ENCODE peak calls at places on chromosomes 16 and 17, in five cellular contexts. One of them, this sample, is unnamed.

GRCh38 chr17:2485970-2486369 is 25.7 kb downstream of the METTL16 start:
- DNase-seq in H9: no peak
- DNase-seq in H1: no peak
- DNase-seq in mesenchymal stem cell: no peak
- DNase-seq in IMR-90: no peak
- DNase-seq in this sample: no peak

GRCh38 chr17:21278304-21279197 is 6.0 kb upstream of the MAP2K3 start:
- DNase-seq in IMR-90: no peak
- DNase-seq in H1: no peak
- DNase-seq in H9: no peak
- DNase-seq in mesenchymal stem cell: no peak
- DNase-seq in this sample: no peak

GRCh38 chr16:66473654-66474519 is 46.8 kb downstream of the BEAN1 start:
- DNase-seq in mesenchymal stem cell: no peak
- DNase-seq in IMR-90: no peak
- DNase-seq in H1: peak; percentile 33
- DNase-seq in H9: no peak
- DNase-seq in this sample: no peak

GRCh38 chr16:12182202-12182601 is 205.7 kb downstream of the SNX29 start:
- DNase-seq in H1: no peak
- DNase-seq in IMR-90: no peak
- DNase-seq in mesenchymal stem cell: no peak
- DNase-seq in H9: no peak
- DNase-seq in this sample: no peak

GRCh38 chr17:47077576-47077975 is 98.5 kb upstream of the RPRML start:
- DNase-seq in IMR-90: peak; percentile 83
- DNase-seq in mesenchymal stem cell: peak; percentile 35
- DNase-seq in H1: no peak
- DNase-seq in H9: no peak
- DNase-seq in this sample: no peak

GRCh38 chr16:25005445-25006306 is 9.5 kb downstream of the ARHGAP17 start:
- DNase-seq in H9: no peak
- DNase-seq in mesenchymal stem cell: no peak
- DNase-seq in H1: no peak
- DNase-seq in IMR-90: no peak
- DNase-seq in this sample: no peak

GRCh38 chr16:88522276-88522949 is 47.8 kb upstream of the ZC3H18 start:
- DNase-seq in H9: no peak
- DNase-seq in IMR-90: no peak
- DNase-seq in mesenchymal stem cell: no peak
- DNase-seq in H1: no peak
- DNase-seq in this sample: no peak

GRCh38 chr17:40646791-40647548 is 648 bp downstream of the SMARCE1 start:
- DNase-seq in mesenchymal stem cell: peak; percentile 20
- DNase-seq in H9: no peak
- DNase-seq in IMR-90: peak; percentile 43
- DNase-seq in H1: no peak
- DNase-seq in this sample: no peak

GRCh38 chr16:15607700-15608396 is 35.1 kb downstream of the MARF1 start:
- DNase-seq in H1: no peak
- DNase-seq in mesenchymal stem cell: peak; percentile 85
- DNase-seq in IMR-90: peak; percentile 82
- DNase-seq in H9: no peak
- DNase-seq in this sample: no peak

GRCh38 chr17:63285566-63285965 is 160.5 kb downstream of the CYB561 start:
- DNase-seq in H1: no peak
- DNase-seq in mesenchymal stem cell: no peak
- DNase-seq in IMR-90: no peak
- DNase-seq in H9: no peak
- DNase-seq in this sample: no peak

GRCh38 chr16:371729-372521 is 1.6 kb upstream of the MRPL28 start:
- DNase-seq in H9: no peak
- DNase-seq in H1: peak; percentile 47
- DNase-seq in IMR-90: no peak
- DNase-seq in mesenchymal stem cell: no peak
- DNase-seq in this sample: no peak

GRCh38 chr16:15961060-15961511 is 11.7 kb downstream of the ABCC1 start:
- DNase-seq in H9: no peak
- DNase-seq in H1: no peak
- DNase-seq in IMR-90: peak; percentile 68
- DNase-seq in mesenchymal stem cell: no peak
- DNase-seq in this sample: no peak

GRCh38 chr17:36132421-36132831 is 28.8 kb downstream of the CCL4 start:
- DNase-seq in H1: no peak
- DNase-seq in H9: no peak
- DNase-seq in mesenchymal stem cell: no peak
- DNase-seq in IMR-90: no peak
- DNase-seq in this sample: no peak

GRCh38 chr16:22815863-22816262 is 1.9 kb downstream of the HS3ST2 start:
- DNase-seq in mesenchymal stem cell: no peak
- DNase-seq in IMR-90: no peak
- DNase-seq in H9: no peak
- DNase-seq in H1: no peak
- DNase-seq in this sample: no peak

GRCh38 chr16:54291107-54291980 is 4.8 kb upstream of the IRX3 start:
- DNase-seq in H1: peak; percentile 58
- DNase-seq in IMR-90: no peak
- DNase-seq in H9: peak; percentile 44
- DNase-seq in mesenchymal stem cell: no peak
- DNase-seq in this sample: peak; percentile 29

GRCh38 chr16:85220125-85220839 is 108.0 kb upstream of the CIBAR2 start:
- DNase-seq in H1: no peak
- DNase-seq in IMR-90: peak; percentile 85
- DNase-seq in mesenchymal stem cell: peak; percentile 79
- DNase-seq in H9: no peak
- DNase-seq in this sample: no peak

GRCh38 chr16:85225291-85225690 is 113.0 kb upstream of the CIBAR2 start:
- DNase-seq in H1: no peak
- DNase-seq in IMR-90: no peak
- DNase-seq in mesenchymal stem cell: peak; percentile 73
- DNase-seq in H9: no peak
- DNase-seq in this sample: no peak

GRCh38 chr16:85221810-85222150 is 109.5 kb upstream of the CIBAR2 start:
- DNase-seq in IMR-90: no peak
- DNase-seq in H9: no peak
- DNase-seq in H1: no peak
- DNase-seq in mesenchymal stem cell: no peak
- DNase-seq in this sample: no peak

GRCh38 chr16:85222151-85222863 is 110.0 kb upstream of the CIBAR2 start:
- DNase-seq in IMR-90: no peak
- DNase-seq in H9: no peak
- DNase-seq in H1: no peak
- DNase-seq in mesenchymal stem cell: no peak
- DNase-seq in this sample: peak; percentile 71

GRCh38 chr16:85221081-85221809 is 109.0 kb upstream of the CIBAR2 start:
- DNase-seq in H9: no peak
- DNase-seq in H1: no peak
- DNase-seq in IMR-90: no peak
- DNase-seq in mesenchymal stem cell: no peak
- DNase-seq in this sample: no peak
- H3K23ac ChIP-seq in H9: no peak overlapping the region
- H3K23ac ChIP-seq in H1: peak overlapping the region; percentile 39
- H3K23ac ChIP-seq in IMR-90: peak overlapping the region; percentile 98
- H3K23ac ChIP-seq in mesenchymal stem cell: no peak overlapping the region
- H3K23ac ChIP-seq in this sample: peak overlapping the region; percentile 16

DNA sequence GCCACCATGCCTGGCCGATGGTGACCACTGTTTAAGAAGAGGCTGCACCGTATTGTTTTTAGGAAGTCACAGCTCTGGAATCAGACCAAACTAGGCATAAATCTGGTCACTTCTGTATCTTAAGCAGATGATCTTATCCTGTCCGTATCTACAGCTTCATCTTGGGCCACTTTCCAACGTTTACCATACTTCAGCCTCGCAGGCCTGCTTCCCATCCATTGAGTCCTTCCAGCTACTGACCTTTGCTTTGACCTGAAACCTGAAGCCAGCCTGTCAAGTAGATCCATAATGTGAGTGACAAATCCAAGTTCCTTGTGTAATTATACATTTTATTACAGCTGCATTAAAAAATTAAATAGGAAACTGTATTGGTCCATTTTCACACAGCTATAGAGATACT is 1033.0 kb downstream of the CDH11 start:
- DNase-seq in mesenchymal stem cell: no peak
- DNase-seq in H9: no peak
- DNase-seq in H1: no peak
- DNase-seq in IMR-90: no peak
- DNase-seq in this sample: no peak
- H3K23ac ChIP-seq in mesenchymal stem cell: no peak overlapping the region
- H3K23ac ChIP-seq in H9: no peak overlapping the region
- H3K23ac ChIP-seq in H1: no peak overlapping the region
- H3K23ac ChIP-seq in IMR-90: no peak overlapping the region
- H3K23ac ChIP-seq in this sample: no peak overlapping the region

GRCh38 chr17:38451030-38451839 is 23.0 kb downstream of the ARHGAP23 start:
- DNase-seq in H9: peak; percentile 97
- DNase-seq in H1: peak; percentile 84
- DNase-seq in IMR-90: peak; percentile 79
- DNase-seq in mesenchymal stem cell: no peak
- DNase-seq in this sample: no peak
- H3K23ac ChIP-seq in H9: no peak overlapping the region
- H3K23ac ChIP-seq in H1: no peak overlapping the region
- H3K23ac ChIP-seq in IMR-90: peak overlapping the region; percentile 99
- H3K23ac ChIP-seq in mesenchymal stem cell: no peak overlapping the region
- H3K23ac ChIP-seq in this sample: peak overlapping the region; percentile 46

GRCh38 chr17:59877965-59878364 is 14.8 kb downstream of the TUBD1 start:
- DNase-seq in H1: no peak
- DNase-seq in IMR-90: no peak
- DNase-seq in mesenchymal stem cell: no peak
- DNase-seq in H9: no peak
- DNase-seq in this sample: no peak
- H3K23ac ChIP-seq in H1: no peak overlapping the region
- H3K23ac ChIP-seq in IMR-90: no peak overlapping the region
- H3K23ac ChIP-seq in mesenchymal stem cell: no peak overlapping the region
- H3K23ac ChIP-seq in H9: no peak overlapping the region
- H3K23ac ChIP-seq in this sample: no peak overlapping the region

GRCh38 chr17:8700546-8700945 is 44.1 kb downstream of the CCDC42 start:
- DNase-seq in IMR-90: no peak
- DNase-seq in H9: no peak
- DNase-seq in mesenchymal stem cell: no peak
- DNase-seq in H1: no peak
- DNase-seq in this sample: no peak

GRCh38 chr17:8695916-8696415 is 48.7 kb downstream of the CCDC42 start:
- DNase-seq in mesenchymal stem cell: no peak
- DNase-seq in H1: no peak
- DNase-seq in IMR-90: no peak
- DNase-seq in H9: peak; percentile 15
- DNase-seq in this sample: no peak

GRCh38 chr17:8696456-8696855 is 48.2 kb downstream of the CCDC42 start:
- DNase-seq in H1: no peak
- DNase-seq in H9: peak; percentile 48
- DNase-seq in IMR-90: peak; percentile 36
- DNase-seq in mesenchymal stem cell: peak; percentile 40
- DNase-seq in this sample: no peak

GRCh38 chr17:8696951-8697745 is 47.5 kb downstream of the CCDC42 start:
- DNase-seq in IMR-90: peak; percentile 94
- DNase-seq in H1: peak; percentile 62
- DNase-seq in H9: peak; percentile 63
- DNase-seq in mesenchymal stem cell: peak; percentile 74
- DNase-seq in this sample: no peak

GRCh38 chr17:8698142-8699050 is 46.2 kb downstream of the CCDC42 start:
- DNase-seq in mesenchymal stem cell: peak; percentile 83
- DNase-seq in H1: no peak
- DNase-seq in H9: no peak
- DNase-seq in IMR-90: peak; percentile 79
- DNase-seq in this sample: no peak
- H3K23ac ChIP-seq in mesenchymal stem cell: no peak overlapping the region
- H3K23ac ChIP-seq in H1: no peak overlapping the region
- H3K23ac ChIP-seq in H9: no peak overlapping the region
- H3K23ac ChIP-seq in IMR-90: peak overlapping the region; percentile 89
- H3K23ac ChIP-seq in this sample: no peak overlapping the region

GRCh38 chr16:77744136-77744535 is 21.8 kb downstream of the NUDT7 start:
- DNase-seq in IMR-90: peak; percentile 35
- DNase-seq in H9: no peak
- DNase-seq in H1: no peak
- DNase-seq in mesenchymal stem cell: no peak
- DNase-seq in this sample: no peak
- H3K23ac ChIP-seq in IMR-90: no peak overlapping the region
- H3K23ac ChIP-seq in H9: no peak overlapping the region
- H3K23ac ChIP-seq in H1: no peak overlapping the region
- H3K23ac ChIP-seq in mesenchymal stem cell: no peak overlapping the region
- H3K23ac ChIP-seq in this sample: no peak overlapping the region

DNA sequence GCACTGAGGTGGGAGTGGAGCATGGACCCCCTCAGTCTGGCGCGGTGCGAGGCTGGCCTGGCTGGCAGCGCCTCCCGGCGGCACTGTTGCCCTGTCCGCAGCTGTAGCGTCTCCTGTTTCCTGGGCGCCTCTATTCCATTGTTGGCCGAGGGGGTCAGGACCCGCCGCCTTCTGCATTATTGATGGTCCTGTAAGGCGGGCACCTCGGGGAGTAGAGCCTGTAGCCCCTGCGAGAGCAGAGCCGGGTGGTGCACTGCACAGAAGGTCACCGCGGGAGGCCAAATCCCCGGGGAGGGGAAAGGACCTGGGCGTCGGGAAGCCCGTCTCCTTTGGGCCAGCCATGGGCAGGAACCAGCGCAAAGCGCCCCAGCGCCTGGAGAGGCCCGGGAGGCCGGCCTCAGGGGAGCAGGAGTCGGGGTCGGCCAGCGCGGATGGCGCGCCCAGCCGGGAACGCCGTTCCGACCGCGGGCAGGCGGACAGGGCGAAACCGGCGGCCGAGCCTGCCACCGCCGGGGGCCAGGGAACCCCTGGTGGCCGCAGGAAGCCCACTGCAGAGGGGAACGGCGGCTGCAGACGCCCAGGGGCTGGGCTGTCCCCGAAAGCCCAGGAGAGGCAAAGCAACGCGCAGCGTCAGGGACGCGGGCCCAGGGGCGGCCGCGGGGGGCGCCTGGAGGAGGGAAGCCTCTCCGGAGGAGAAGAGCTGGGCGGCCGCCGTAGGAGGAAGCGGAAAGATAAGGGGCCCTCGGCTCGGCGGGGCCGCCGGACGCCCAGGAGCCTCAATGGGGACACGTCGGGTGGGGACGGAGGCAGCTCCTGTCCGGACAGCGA is at the start of gene MYO15B:
- DNase-seq in H1: peak; percentile 87
- DNase-seq in mesenchymal stem cell: peak; percentile 56
- DNase-seq in H9: peak; percentile 85
- DNase-seq in IMR-90: no peak
- DNase-seq in this sample: peak; percentile 59
- H3K23ac ChIP-seq in H1: no peak within 1 kb of the TSS
- H3K23ac ChIP-seq in mesenchymal stem cell: peak within 1 kb of the TSS; percentile 62
- H3K23ac ChIP-seq in H9: no peak within 1 kb of the TSS
- H3K23ac ChIP-seq in IMR-90: no peak within 1 kb of the TSS
- H3K23ac ChIP-seq in this sample: peak within 1 kb of the TSS; percentile 97

DNA sequence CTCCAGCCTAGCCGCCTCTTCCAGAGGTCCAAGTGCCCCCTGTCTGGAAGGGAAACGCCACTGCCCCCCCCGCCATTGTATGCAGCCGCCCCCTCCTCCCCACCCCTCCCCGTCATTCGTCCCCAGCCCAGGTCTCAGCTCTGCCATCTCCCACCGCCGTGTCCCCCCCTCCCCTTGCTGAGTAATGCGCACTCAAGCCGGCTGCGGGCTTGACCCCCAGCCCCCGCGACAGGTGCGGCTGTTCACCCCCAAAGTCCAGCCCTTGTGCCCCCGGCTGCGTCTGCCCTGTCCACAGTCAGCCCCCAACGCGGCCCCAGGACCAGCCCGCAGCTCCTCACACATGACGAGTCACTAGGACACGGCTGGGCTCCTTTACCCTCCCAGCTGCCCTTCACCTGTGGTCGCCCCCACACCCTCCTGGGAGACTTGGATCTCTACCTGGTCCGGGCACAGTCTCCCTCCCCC is 595 bp downstream of the GPRC5B start:
- DNase-seq in IMR-90: no peak
- DNase-seq in H9: peak; percentile 44
- DNase-seq in mesenchymal stem cell: peak; percentile 20
- DNase-seq in H1: peak; percentile 54
- DNase-seq in this sample: no peak
- H3K23ac ChIP-seq in IMR-90: no peak overlapping the region
- H3K23ac ChIP-seq in H9: no peak overlapping the region
- H3K23ac ChIP-seq in mesenchymal stem cell: no peak overlapping the region
- H3K23ac ChIP-seq in H1: no peak overlapping the region
- H3K23ac ChIP-seq in this sample: peak overlapping the region; percentile 39

GRCh38 chr17:81833921-81834830 is 674 bp downstream of the PPP1R27 start:
- DNase-seq in mesenchymal stem cell: no peak
- DNase-seq in H1: no peak
- DNase-seq in IMR-90: no peak
- DNase-seq in H9: no peak
- DNase-seq in this sample: no peak
- H3K23ac ChIP-seq in mesenchymal stem cell: no peak overlapping the region
- H3K23ac ChIP-seq in H1: no peak overlapping the region
- H3K23ac ChIP-seq in IMR-90: peak overlapping the region; percentile 95
- H3K23ac ChIP-seq in H9: no peak overlapping the region
- H3K23ac ChIP-seq in this sample: peak overlapping the region; percentile 89